ENCODE peak calls at places on chromosomes 13 and 19, in five cellular contexts. R is fibroblast of lung, M is IMR-90, N is right atrium auricular region, G is uterus. Q is an unnamed sample.

GRCh38 chr19:39320948-39321831 is 527 bp upstream of the LRFN1 start:
- DNase-seq in G (no peak), R (no peak), M (no peak), N (no peak), Q (no peak)

GRCh38 chr13:40271931-40272775 is 394.3 kb downstream of the FOXO1 start:
- DNase-seq in M (peak), N (peak), G (peak), R (peak), Q (peak)

GRCh38 chr13:30222253-30222652 is 85.1 kb downstream of the KATNAL1 start:
- DNase-seq in G (no peak), N (no peak), M (peak), R (no peak), Q (no peak)

GRCh38 chr13:110912651-110913051 is 2.2 kb downstream of the ANKRD10 start:
- DNase-seq in N (no peak), R (peak), G (no peak), M (peak), Q (peak)

GRCh38 chr13:50130686-50131051 is 115.4 kb downstream of the KCNRG start:
- DNase-seq in N (no peak), G (no peak), R (peak), M (peak), Q (peak)

GRCh38 chr13:43911283-43911682 is 31.6 kb downstream of the LACC1 start:
- DNase-seq in N (no peak), G (no peak), R (no peak), M (no peak), Q (no peak)

GRCh38 chr13:25923217-25924085 is 128.4 kb downstream of the SHISA2 start:
- DNase-seq in M (no peak), G (no peak), N (no peak), R (no peak), Q (no peak)

GRCh38 chr19:40921005-40921897 is 39.2 kb upstream of the CYP2A7 start:
- DNase-seq in G (no peak), M (no peak), R (peak), N (no peak), Q (peak)

GRCh38 chr13:20492641-20493040 is 33.0 kb downstream of the CRYL1 start:
- DNase-seq in N (no peak), G (no peak), R (peak), M (peak), Q (no peak)

GRCh38 chr19:39539165-39539518 is 819 bp downstream of the EID2 start:
- DNase-seq in M (peak), G (no peak), N (no peak), R (no peak), Q (no peak)

GRCh38 chr13:51995677-51996551 is 15.3 kb downstream of the ATP7B start:
- DNase-seq in M (no peak), R (peak), N (no peak), G (no peak), Q (peak)

GRCh38 chr19:12833747-12834417 is 497 bp downstream of the RTBDN start:
- DNase-seq in G (no peak), M (no peak), N (no peak), R (no peak), Q (peak)

GRCh38 chr13:29805994-29806748 is 44.2 kb downstream of the UBL3 start:
- DNase-seq in N (no peak), M (no peak), R (no peak), G (no peak), Q (no peak)

GRCh38 chr13:48405865-48406264 is 7.0 kb downstream of the LPAR6 start:
- DNase-seq in M (peak), N (no peak), G (no peak), R (no peak), Q (no peak)

GRCh38 chr19:39145180-39145953 is 19.8 kb downstream of the PAK4 start:
- DNase-seq in N (no peak), R (no peak), M (no peak), G (no peak), Q (no peak)

GRCh38 chr19:56617531-56617930 is 22.4 kb downstream of the ZNF71 start:
- DNase-seq in N (no peak), M (no peak), R (no peak), G (no peak), Q (no peak)

GRCh38 chr13:112150352-112150751 is 83.4 kb downstream of the SOX1 start:
- DNase-seq in M (no peak), G (no peak), R (no peak), N (no peak), Q (no peak)

GRCh38 chr13:95723428-95723827 is 46.5 kb downstream of the DNAJC3 start:
- DNase-seq in R (no peak), N (no peak), M (no peak), G (no peak), Q (no peak)

GRCh38 chr19:43763473-43763939 is 8.7 kb upstream of the SMG9 start:
- DNase-seq in G (no peak), R (no peak), M (peak), N (no peak), Q (peak)

GRCh38 chr13:30711375-30711774 is 24.0 kb upstream of the ALOX5AP start:
- DNase-seq in R (peak), M (peak), G (no peak), N (no peak), Q (no peak)

GRCh38 chr13:106917024-106917491 is 349.1 kb upstream of the ARGLU1 start:
- DNase-seq in R (no peak), N (no peak), G (no peak), M (no peak), Q (no peak)

GRCh38 chr13:112690242-112690943 is 555 bp downstream of the ATP11A start:
- DNase-seq in M (peak), G (peak), R (peak), N (no peak), Q (peak)

DNA sequence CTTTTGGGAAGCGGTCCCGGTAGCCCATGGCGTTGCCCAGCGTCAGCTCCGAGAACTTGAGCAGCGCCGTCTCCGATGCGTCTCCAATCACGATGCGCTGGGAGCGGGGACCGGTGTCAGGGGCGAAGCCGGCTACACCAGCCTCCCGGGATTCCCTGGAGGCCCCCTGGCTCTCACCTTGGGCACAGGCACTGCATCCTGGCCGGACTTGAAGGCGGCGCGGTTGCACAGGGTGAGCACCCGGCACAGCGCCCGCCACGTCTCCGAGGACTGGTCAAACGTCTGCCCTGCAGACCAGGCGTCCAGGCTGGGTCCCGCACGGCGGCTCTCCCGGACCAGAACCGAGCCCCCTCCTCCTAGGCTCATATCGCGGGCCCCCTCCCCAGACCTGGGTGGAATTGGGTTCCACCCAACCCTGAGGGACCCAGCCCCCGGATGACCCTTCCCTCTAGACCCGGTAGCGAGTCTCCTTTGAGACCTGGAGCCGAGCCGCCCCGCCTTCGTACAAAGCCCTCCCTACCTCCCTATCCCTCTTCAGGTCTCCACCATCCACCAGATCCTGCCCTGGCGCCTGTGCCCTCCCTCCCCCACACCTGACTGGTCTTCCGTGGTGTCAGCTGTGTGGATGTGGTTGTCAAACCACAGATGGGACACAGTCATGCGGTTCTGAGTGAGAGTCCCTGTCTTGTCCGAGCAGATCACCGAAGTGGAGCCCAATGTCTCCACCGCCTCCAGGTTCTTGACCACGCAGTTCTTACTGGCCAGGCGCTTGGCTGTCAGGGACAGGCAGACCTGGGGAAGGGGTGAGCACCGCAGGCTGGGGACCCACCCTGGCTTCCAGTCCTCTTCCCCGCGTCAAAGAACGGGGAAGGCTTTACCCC is 4.8 kb downstream of the ATP4A start:
- DNase-seq in R (no peak), M (no peak), G (no peak), N (no peak), Q (no peak)
- H3K4me3 ChIP-seq in R (peak), M (no peak), G (peak), N (peak), Q (no peak)

GRCh38 chr19:8589177-8589714 is 12.0 kb upstream of the MYO1F start:
- DNase-seq in N (no peak), R (no peak), M (no peak), G (no peak), Q (no peak)

GRCh38 chr19:8595651-8596050 is 14.9 kb downstream of the ADAMTS10 start:
- DNase-seq in R (no peak), N (no peak), M (no peak), G (no peak), Q (no peak)

GRCh38 chr19:8596168-8596567 is 14.3 kb downstream of the ADAMTS10 start:
- DNase-seq in G (no peak), R (no peak), M (no peak), N (no peak), Q (no peak)

GRCh38 chr19:8593931-8594330 is 16.6 kb downstream of the ADAMTS10 start:
- DNase-seq in R (no peak), G (no peak), M (no peak), N (no peak), Q (no peak)

DNA sequence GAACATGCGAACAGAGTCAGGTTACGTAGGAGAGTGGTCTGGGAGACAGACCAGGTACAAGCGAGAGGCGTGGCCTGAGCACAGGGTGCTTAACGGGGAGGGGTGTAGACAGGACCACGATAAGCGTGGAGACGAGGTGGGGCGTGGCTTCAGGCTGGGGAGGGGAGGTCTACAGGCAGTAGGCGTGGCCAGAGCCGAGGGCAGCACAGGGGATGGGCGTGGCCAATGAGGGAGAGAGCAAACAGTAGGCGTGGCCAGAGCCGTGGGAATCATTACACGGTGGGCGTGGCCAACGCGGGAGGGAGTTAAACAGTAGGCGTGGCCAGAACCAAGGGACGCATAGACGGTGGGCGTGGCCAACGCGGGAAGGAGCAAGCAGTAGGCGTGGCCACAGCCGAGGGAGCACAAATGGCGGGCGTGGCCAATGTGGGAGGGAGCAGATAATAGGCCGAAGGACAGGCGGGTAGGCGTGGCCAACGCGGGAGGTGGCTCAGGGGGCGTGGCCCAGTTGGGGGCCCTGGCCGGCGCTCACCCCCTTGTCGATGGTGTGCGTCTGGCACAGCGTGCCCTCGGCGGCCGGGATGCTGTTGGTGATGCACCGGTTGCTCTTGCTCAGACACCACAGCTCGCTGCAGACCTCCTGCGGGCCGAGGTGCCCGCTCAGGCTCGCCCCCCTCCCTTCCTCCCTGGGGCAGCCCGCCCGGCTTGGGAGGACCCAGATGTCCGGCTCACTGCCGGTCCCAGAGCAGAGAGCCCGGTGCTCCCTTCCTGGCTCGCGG is 15.2 kb upstream of the MYO1F start:
- DNase-seq in N (peak), R (peak), G (peak), M (peak), Q (peak)
- H3K4me3 ChIP-seq in N (peak), R (peak), G (peak), M (peak), Q (peak)

GRCh38 chr19:48631254-48631653 is 5.9 kb downstream of the DBP start:
- DNase-seq in R (no peak), N (no peak), M (no peak), G (no peak), Q (no peak)

GRCh38 chr19:48628486-48629296 is 8.5 kb downstream of the DBP start:
- DNase-seq in G (no peak), M (no peak), N (no peak), R (no peak), Q (no peak)

GRCh38 chr19:48629297-48629598 is 7.9 kb downstream of the DBP start:
- DNase-seq in G (no peak), R (no peak), M (no peak), N (no peak), Q (no peak)

GRCh38 chr19:48629599-48630288 is 7.4 kb downstream of the DBP start:
- DNase-seq in G (peak), M (no peak), R (peak), N (peak), Q (no peak)

DNA sequence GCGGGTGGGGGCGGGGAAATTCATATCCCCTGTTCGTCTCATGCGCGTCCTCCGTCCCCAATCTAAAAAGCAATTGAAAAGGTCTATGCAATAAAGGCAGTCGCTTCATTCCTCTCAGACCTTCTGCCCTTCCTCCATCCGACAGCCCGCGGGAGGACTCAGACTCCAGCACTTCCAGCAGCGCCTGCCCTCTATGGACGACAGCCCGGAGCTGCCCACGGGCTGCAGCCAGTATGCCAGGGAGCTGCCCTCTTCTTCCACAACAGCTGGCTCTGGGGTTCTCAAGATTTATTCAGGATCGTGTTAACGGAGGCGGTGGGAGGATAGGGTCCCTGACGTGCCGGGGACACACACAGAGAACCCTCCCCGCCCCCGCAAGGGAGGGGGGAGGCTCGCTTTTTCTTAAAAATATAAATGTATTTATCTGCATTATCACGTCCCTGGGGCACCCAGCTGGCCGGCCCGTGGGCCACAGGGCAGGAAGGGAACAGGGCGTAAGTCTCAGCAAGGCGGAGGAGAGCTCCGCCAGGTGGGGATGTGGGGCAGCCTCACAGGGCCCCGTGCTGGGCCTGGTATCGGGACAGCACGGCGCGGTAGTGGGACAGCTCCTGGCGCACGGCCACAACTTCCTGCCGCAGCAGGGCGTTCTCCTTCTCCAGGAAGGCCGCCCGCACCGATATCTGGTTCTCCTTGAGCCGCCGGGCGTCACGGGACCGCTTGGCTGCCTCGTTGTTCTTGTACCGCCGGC is 6.7 kb downstream of the DBP start:
- DNase-seq in R (peak), N (peak), G (peak), M (no peak), Q (no peak)
- H3K4me3 ChIP-seq in R (no peak), N (peak), G (no peak), M (no peak), Q (no peak)

GRCh38 chr19:10107254-10107653 is 1.1 kb downstream of the PPAN start:
- DNase-seq in R (no peak), G (no peak), N (no peak), M (no peak), Q (no peak)
- H3K4me3 ChIP-seq in R (peak), G (peak), N (peak), M (peak), Q (peak)

DNA sequence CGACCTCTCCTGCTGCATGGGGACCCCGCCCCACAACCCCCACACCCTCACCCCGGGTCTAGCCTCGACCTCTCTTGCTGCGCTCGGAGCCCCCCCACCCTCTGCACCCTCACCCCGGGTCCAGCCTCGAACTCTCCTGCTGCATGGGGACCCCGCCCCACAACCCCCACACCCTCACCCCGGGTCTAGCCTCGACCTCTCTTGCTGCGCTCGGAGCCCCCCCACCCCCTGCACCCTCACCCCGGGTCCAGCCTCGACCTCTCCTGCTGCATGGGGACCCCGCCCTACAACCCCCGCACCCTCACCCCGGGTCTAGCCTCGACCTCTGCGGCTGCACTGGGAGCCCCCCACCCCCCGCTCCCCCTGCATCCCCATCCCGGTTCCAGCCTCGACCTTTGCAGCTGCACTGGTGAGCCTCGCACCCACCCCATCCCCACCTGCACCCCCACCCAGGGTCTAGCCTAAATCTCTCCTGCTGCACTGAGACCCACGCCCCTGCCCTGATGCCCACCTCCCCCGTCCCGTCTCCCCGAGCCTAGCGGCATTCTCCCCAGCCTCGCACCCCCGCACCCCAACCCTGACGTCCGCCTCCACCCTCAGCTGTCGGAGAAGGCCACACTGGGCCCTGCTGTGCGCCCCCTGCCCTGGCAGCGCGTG is 1.8 kb downstream of the CFD start:
- DNase-seq in N (no peak), G (no peak), R (no peak), M (no peak), Q (no peak)
- H3K4me3 ChIP-seq in N (peak), G (no peak), R (no peak), M (no peak), Q (no peak)

GRCh38 chr19:5627395-5627904 is 4.6 kb downstream of the SAFB start:
- DNase-seq in N (no peak), R (peak), M (peak), G (no peak), Q (no peak)
- H3K4me3 ChIP-seq in N (no peak), R (no peak), M (no peak), G (no peak), Q (no peak)

DNA sequence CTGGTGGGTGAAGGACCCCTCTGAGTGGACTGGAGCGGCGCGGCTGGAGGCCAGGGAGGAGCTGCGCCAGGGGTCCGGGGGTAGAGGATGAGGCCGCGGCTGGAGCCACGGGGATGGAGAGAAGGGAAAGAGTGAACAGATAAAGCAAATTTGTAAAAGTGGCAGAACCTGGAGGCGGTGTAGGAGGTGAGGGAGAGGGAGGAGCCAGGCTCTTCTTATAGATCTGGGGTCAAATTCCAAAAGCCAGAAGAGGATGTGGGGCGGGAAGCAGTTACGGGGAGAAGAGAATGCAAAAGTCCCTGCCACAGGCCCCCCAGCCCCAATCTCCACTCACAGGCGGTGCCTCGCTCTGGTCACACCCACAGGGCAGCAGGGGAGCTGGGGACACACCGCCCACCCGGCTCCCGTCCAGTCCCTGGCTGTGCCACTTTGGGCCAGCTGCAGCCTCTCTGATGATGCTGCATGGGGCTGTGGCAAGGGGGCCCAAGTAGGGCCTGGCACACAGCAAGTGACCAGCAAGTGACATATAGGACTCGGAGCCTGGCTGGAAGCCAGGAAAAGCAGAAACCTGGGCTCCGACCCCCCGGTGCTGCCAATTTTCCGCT is 11.1 kb downstream of the LRRC4B start:
- DNase-seq in M (no peak), R (no peak), N (no peak), G (no peak), Q (no peak)
- H3K4me3 ChIP-seq in M (no peak), R (no peak), N (peak), G (no peak), Q (no peak)

GRCh38 chr13:108270442-108270841 is 924 bp downstream of the TNFSF13B start:
- DNase-seq in N (no peak), G (no peak), M (no peak), R (no peak), Q (no peak)
- H3K4me3 ChIP-seq in N (peak), G (peak), M (peak), R (peak), Q (peak)

GRCh38 chr19:48738557-48739399 is 1.6 kb downstream of the RASIP1 start:
- DNase-seq in R (peak), N (peak), G (peak), M (peak), Q (peak)

GRCh38 chr19:48731452-48731851 is 9.0 kb downstream of the RASIP1 start:
- DNase-seq in R (no peak), M (no peak), N (no peak), G (no peak), Q (no peak)

GRCh38 chr19:48737360-48737998 is 2.9 kb downstream of the RASIP1 start:
- DNase-seq in R (no peak), N (no peak), G (no peak), M (no peak), Q (no peak)

GRCh38 chr19:48734625-48735024 is 5.8 kb downstream of the RASIP1 start:
- DNase-seq in N (no peak), R (no peak), G (no peak), M (no peak), Q (no peak)

GRCh38 chr19:48735031-48735615 is 5.3 kb downstream of the RASIP1 start:
- DNase-seq in R (no peak), G (no peak), N (no peak), M (no peak), Q (no peak)
- H3K4me3 ChIP-seq in R (no peak), G (no peak), N (peak), M (no peak), Q (no peak)